ENCODE peak calls at places on chromosomes 2 and 18, in seven cellular contexts. G is HCT116; P is cardiac fibroblast; D is A549; W is right atrium auricular region; A is left lung; L is naive thymus-derived CD4-positive, alpha-beta T cell. V is an unnamed sample.

GRCh38 chr18:51383711-51384110 is 186.2 kb upstream of the MEX3C start:
- DNase-seq in W (no peak), P (no peak), A (no peak), G (no peak), L (no peak), D (no peak), V (no peak)

GRCh38 chr2:240714747-240715725 is 23.4 kb downstream of the AQP12A start:
- DNase-seq in L (no peak), G (no peak), W (no peak), A (peak), P (no peak), D (no peak), V (no peak)

GRCh38 chr2:241271641-241272297 is 43.7 kb downstream of the HDLBP start:
- DNase-seq in D (peak), A (peak), P (peak), W (peak), G (peak), L (peak), V (peak)

GRCh38 chr2:62200868-62201267 is 5.0 kb downstream of the B3GNT2 start:
- DNase-seq in L (no peak), D (no peak), A (no peak), P (no peak), G (no peak), W (no peak), V (no peak)

GRCh38 chr2:110866496-110866895 is 134.1 kb downstream of the ACOXL start:
- DNase-seq in G (no peak), A (no peak), D (no peak), L (peak), P (no peak), W (no peak), V (no peak)

GRCh38 chr18:35775887-35776286 is 194.3 kb downstream of the GALNT1 start:
- DNase-seq in D (no peak), P (no peak), L (no peak), A (no peak), W (no peak), G (no peak), V (no peak)

GRCh38 chr2:127932199-127932877 is 46.6 kb upstream of the AMMECR1L start:
- DNase-seq in P (peak), D (no peak), G (peak), W (no peak), L (no peak), A (no peak), V (no peak)

GRCh38 chr2:199456383-199457146 is 1.2 kb downstream of the SATB2 start:
- DNase-seq in D (peak), W (no peak), A (no peak), L (no peak), P (no peak), G (no peak), V (no peak)

GRCh38 chr2:177679611-177680530 is 287.3 kb downstream of the AGPS start:
- DNase-seq in P (peak), A (no peak), D (no peak), G (no peak), L (no peak), W (no peak), V (no peak)

GRCh38 chr18:78822886-78823285 is 156.7 kb upstream of the SALL3 start:
- DNase-seq in P (no peak), G (no peak), W (no peak), L (no peak), D (no peak), A (peak), V (no peak)

GRCh38 chr2:45698538-45698937 is 47.1 kb downstream of the PRKCE start:
- DNase-seq in G (no peak), D (no peak), A (no peak), W (no peak), P (no peak), L (no peak), V (no peak)

GRCh38 chr2:5970347-5970746 is 278.2 kb downstream of the SOX11 start:
- DNase-seq in P (no peak), G (no peak), W (no peak), D (no peak), L (no peak), A (no peak), V (no peak)

GRCh38 chr2:203534486-203535077 is 519 bp downstream of the RAPH1 start:
- DNase-seq in D (peak), W (no peak), A (no peak), P (no peak), L (peak), G (no peak), V (no peak)

GRCh38 chr2:179954026-179954425 is 53.1 kb downstream of the CWC22 start:
- DNase-seq in L (no peak), A (no peak), D (no peak), G (no peak), P (no peak), W (no peak), V (no peak)

GRCh38 chr2:141137121-141137693 is 993.6 kb downstream of the LRP1B start:
- DNase-seq in W (no peak), L (no peak), A (no peak), P (peak), G (no peak), D (no peak), V (no peak)

GRCh38 chr2:47738331-47738730 is 44.6 kb upstream of the MSH6 start:
- DNase-seq in D (no peak), A (no peak), L (no peak), P (no peak), W (no peak), G (no peak), V (no peak)

GRCh38 chr2:179438653-179439052 is 174.0 kb upstream of the SESTD1 start:
- DNase-seq in P (no peak), G (no peak), D (no peak), A (no peak), L (no peak), W (no peak), V (no peak)

GRCh38 chr18:70705831-70706416 is 417.1 kb downstream of the SOCS6 start:
- DNase-seq in A (no peak), G (no peak), P (no peak), D (no peak), W (no peak), L (no peak), V (no peak)

GRCh38 chr2:182907081-182907830 is 40.8 kb upstream of the FRZB start:
- DNase-seq in D (no peak), P (no peak), W (no peak), A (no peak), L (no peak), G (no peak), V (no peak)

GRCh38 chr18:9642799-9643445 is 28.6 kb upstream of the PPP4R1 start:
- DNase-seq in W (no peak), G (no peak), L (no peak), D (no peak), P (peak), A (no peak), V (no peak)

GRCh38 chr2:38239452-38239851 is 137.6 kb downstream of the ATL2 start:
- DNase-seq in D (no peak), L (no peak), A (no peak), G (no peak), W (no peak), P (no peak), V (no peak)

GRCh38 chr2:63692002-63692606 is 103.3 kb downstream of the MDH1 start:
- DNase-seq in G (peak), W (no peak), L (no peak), A (no peak), D (peak), P (peak), V (no peak)

GRCh38 chr18:79900610-79901570 is 50.6 kb downstream of the SLC66A2 start:
- DNase-seq in P (no peak), A (no peak), W (peak), G (no peak), D (no peak), L (peak), V (no peak)

GRCh38 chr18:7037470-7037869 is 80.1 kb downstream of the LAMA1 start:
- DNase-seq in P (no peak), G (no peak), W (no peak), A (no peak), D (no peak), L (no peak), V (no peak)

DNA sequence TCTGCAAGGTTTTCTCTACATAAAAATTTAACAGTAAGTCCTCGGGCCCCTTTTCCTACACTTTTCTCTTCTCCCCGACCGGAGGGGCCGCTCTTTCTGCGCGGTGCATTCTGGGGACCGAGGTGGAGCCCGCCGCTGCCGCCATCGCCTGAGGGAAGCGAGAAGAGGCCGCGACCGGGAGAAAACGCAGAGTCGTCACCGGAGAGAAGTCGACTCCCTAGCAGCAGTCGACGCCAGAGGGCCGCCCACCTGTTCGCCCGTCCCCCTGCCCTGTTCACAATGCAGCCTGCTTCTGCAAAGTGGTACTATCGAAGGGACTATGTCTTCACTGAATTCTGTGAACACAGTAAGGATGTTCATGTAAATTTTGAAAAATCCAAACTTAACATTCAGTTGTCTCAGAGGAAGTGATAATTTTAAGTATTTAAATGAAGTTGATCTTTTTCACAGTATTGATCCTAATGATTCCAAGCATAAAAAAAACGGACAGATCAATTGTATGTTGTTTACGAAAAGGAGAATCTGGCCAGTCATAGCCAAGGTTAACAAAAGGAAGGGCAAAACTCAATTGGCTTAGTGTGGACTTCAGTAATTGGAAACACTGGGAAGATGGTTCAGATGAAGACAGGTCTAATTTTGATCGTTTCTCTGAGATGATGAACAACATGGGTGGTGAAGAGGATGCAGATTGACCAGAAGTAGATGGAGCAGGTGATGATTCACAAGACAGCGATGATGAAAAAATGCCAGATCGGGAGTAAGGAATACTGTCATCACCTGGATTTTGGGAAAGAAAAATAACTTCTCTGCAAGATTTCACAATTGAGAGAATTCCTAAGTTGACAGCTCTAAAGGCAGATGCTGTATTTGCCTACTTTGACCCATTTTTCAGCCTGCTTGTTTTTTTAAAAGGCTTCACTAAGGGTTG is 55.8 kb downstream of the ASXL2 start:
- DNase-seq in L (peak), A (peak), D (no peak), P (peak), W (no peak), G (no peak), V (peak)
- H3K4me3 ChIP-seq in L (peak), A (peak), D (peak), P (no peak), W (peak), G (no peak), V (peak)

GRCh38 chr2:9001229-9001628 is 2.3 kb downstream of the MBOAT2 start:
- DNase-seq in P (peak), W (no peak), A (no peak), L (no peak), D (peak), G (no peak), V (no peak)

GRCh38 chr2:9001778-9002177 is 1.7 kb downstream of the MBOAT2 start:
- DNase-seq in A (no peak), W (no peak), G (no peak), P (no peak), L (no peak), D (no peak), V (no peak)

GRCh38 chr2:9003366-9003615 is 193 bp downstream of the MBOAT2 start:
- DNase-seq in P (no peak), D (no peak), A (no peak), W (no peak), L (no peak), G (no peak), V (no peak)

GRCh38 chr2:9002637-9003365 is 683 bp downstream of the MBOAT2 start:
- DNase-seq in L (peak), P (peak), G (no peak), A (peak), W (no peak), D (no peak), V (no peak)

GRCh38 chr2:9002313-9002636 is 1.2 kb downstream of the MBOAT2 start:
- DNase-seq in G (no peak), D (no peak), P (no peak), L (no peak), A (no peak), W (no peak), V (no peak)
- H3K4me3 ChIP-seq in G (peak), D (peak), P (peak), L (no peak), A (peak), W (no peak), V (peak)

DNA sequence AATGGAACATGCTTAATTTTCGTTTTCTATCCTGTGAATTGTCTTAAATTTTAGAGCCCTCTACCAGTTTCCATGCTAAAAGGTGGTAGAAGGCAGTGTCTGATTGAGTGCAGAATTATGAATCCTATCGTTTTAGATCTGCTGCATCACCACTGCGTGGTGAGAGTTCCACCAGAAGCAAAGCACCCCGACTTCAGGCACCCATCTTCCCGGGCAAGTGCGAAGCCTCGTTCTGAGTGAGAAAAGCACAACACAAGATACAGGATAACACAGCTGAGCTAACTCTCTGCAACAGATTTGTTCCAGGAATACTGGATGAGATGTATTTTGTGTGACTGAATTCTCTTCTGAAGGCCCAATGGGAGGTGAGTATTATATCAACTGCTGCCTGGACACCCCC is 471.5 kb downstream of the EIPR1 start:
- DNase-seq in W (no peak), G (no peak), D (no peak), A (no peak), L (no peak), P (no peak), V (no peak)
- H3K4me3 ChIP-seq in W (no peak), G (no peak), D (no peak), A (no peak), L (no peak), P (no peak), V (no peak)

GRCh38 chr2:84781942-84782716 is 98.8 kb downstream of the TRABD2A start:
- DNase-seq in P (no peak), G (peak), L (peak), A (no peak), W (no peak), D (no peak), V (no peak)
- H3K4me3 ChIP-seq in P (no peak), G (no peak), L (peak), A (no peak), W (no peak), D (no peak), V (no peak)